ENCODE peak calls at places on chromosomes 3 and 15, in eight cellular contexts. Y, A, W, J, R, P, C and T are unnamed samples.

GRCh38 chr15:49855917-49856637 is 235.2 kb downstream of the DTWD1 start:
- DNase-seq in Y (peak; percentile 93), C (peak; percentile 52), A (no peak), W (no peak), P (no peak), R (peak; percentile 20), J (peak; percentile 98), T (no peak)

GRCh38 chr3:149536429-149536828 is 61.9 kb downstream of the TM4SF4 start:
- DNase-seq in P (no peak), A (no peak), Y (no peak), W (no peak), R (peak; percentile 55), C (peak; percentile 48), J (no peak), T (no peak)

GRCh38 chr3:174581551-174581950 is 277.6 kb upstream of the NAALADL2 start:
- DNase-seq in C (no peak), A (no peak), R (no peak), Y (no peak), J (no peak), W (no peak), P (no peak), T (no peak)

GRCh38 chr3:12138044-12138443 is 20.7 kb downstream of the TIMP4 start:
- DNase-seq in Y (peak; percentile 34), W (no peak), C (no peak), R (no peak), A (no peak), P (peak; percentile 4), J (no peak), T (peak; percentile 51)

GRCh38 chr15:71549697-71550096 is 260.7 kb upstream of the NR2E3 start:
- DNase-seq in A (no peak), C (no peak), Y (no peak), P (no peak), J (no peak), R (no peak), W (no peak), T (no peak)

GRCh38 chr3:50171540-50172301 is 16.6 kb downstream of the SEMA3F start:
- DNase-seq in C (no peak), J (no peak), W (no peak), P (no peak), R (no peak), A (no peak), Y (no peak), T (no peak)

GRCh38 chr3:49081429-49081828 is 12.4 kb downstream of the QRICH1 start:
- DNase-seq in Y (no peak), A (no peak), W (no peak), C (no peak), R (no peak), J (no peak), P (no peak), T (no peak)

GRCh38 chr3:13206799-13207577 is 133.8 kb upstream of the IQSEC1 start:
- DNase-seq in J (no peak), P (no peak), Y (no peak), R (no peak), W (no peak), A (no peak), C (no peak), T (peak; percentile 34)

GRCh38 chr3:58638586-58638985 is 28.0 kb downstream of the FAM3D start:
- DNase-seq in J (no peak), C (no peak), R (no peak), A (no peak), P (no peak), W (no peak), Y (no peak), T (no peak)

GRCh38 chr3:85427467-85427866 is 468.7 kb downstream of the CADM2 start:
- DNase-seq in Y (no peak), J (no peak), C (no peak), R (no peak), A (no peak), P (no peak), W (no peak), T (no peak)

GRCh38 chr15:85597155-85597815 is 197.4 kb downstream of the KLHL25 start:
- DNase-seq in R (no peak), J (no peak), P (no peak), W (no peak), C (no peak), Y (no peak), A (no peak), T (no peak)

GRCh38 chr3:10986592-10986991 is 6.0 kb upstream of the SLC6A1 start:
- DNase-seq in A (no peak), Y (no peak), J (no peak), W (no peak), R (no peak), C (no peak), P (no peak), T (no peak)

GRCh38 chr3:101061312-101061711 is 68.1 kb upstream of the ABI3BP start:
- DNase-seq in C (no peak), J (no peak), R (no peak), W (no peak), Y (no peak), A (no peak), P (no peak), T (no peak)

GRCh38 chr3:151037746-151038145 is 47.7 kb upstream of the MED12L start:
- DNase-seq in W (no peak), P (no peak), C (peak; percentile 28), A (no peak), J (peak; percentile 64), R (peak; percentile 72), Y (peak; percentile 89), T (no peak)

GRCh38 chr3:142118911-142119310 is 30.4 kb downstream of the TFDP2 start:
- DNase-seq in Y (no peak), P (no peak), J (no peak), C (no peak), R (no peak), W (no peak), A (no peak), T (no peak)

GRCh38 chr3:33993631-33994030 is 195.2 kb downstream of the PDCD6IP start:
- DNase-seq in P (no peak), W (no peak), R (no peak), A (no peak), J (no peak), C (no peak), Y (no peak), T (no peak)

GRCh38 chr15:55695432-55695831 is 47.5 kb downstream of the PRTG start:
- DNase-seq in R (no peak), P (no peak), Y (no peak), W (no peak), C (no peak), J (no peak), A (no peak), T (no peak)

GRCh38 chr15:89761929-89762328 is 10.9 kb upstream of the MESP1 start:
- DNase-seq in P (no peak), J (no peak), W (no peak), C (no peak), A (no peak), Y (no peak), R (no peak), T (no peak)

GRCh38 chr3:155158361-155159037 is 78.4 kb downstream of the MME start:
- DNase-seq in W (no peak), A (no peak), P (no peak), J (no peak), Y (no peak), R (no peak), C (no peak), T (no peak)

GRCh38 chr3:155149494-155149893 is 69.4 kb downstream of the MME start:
- DNase-seq in R (no peak), P (no peak), W (no peak), J (no peak), C (no peak), A (no peak), Y (no peak), T (no peak)

GRCh38 chr3:155153242-155154186 is 73.4 kb downstream of the MME start:
- DNase-seq in W (no peak), R (no peak), C (no peak), Y (no peak), A (no peak), J (no peak), P (no peak), T (no peak)

DNA sequence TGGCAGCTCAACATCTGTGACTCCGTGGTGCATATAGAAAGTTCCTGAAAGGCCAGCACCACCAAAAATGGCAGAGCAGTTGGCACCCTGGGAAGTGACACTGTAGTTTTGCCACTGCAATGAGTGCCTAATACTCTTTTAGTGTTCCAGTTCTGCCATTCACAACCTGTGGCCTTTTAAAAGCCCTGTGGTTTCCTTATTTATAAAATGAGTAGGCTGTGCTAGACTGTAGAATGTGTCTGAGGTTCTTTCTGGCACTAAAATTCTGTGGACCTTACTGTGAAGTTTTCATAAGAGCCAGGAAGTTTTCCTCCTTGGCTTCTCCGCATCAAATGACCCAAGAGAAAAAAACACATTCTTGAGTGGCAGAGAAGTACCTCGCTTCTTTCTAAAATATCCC is 74.1 kb downstream of the MME start:
- DNase-seq in Y (no peak), C (no peak), R (no peak), P (no peak), W (no peak), J (no peak), A (no peak), T (no peak)
- TF ChIP-seq CTCF in Y (no peak), C (no peak), R (no peak), P (no peak), W (no peak), J (no peak), A (no peak), T (no peak)

GRCh38 chr3:46897829-46898320 is 20.4 kb downstream of the PTH1R start:
- DNase-seq in R (no peak), A (no peak), Y (no peak), J (no peak), C (no peak), W (no peak), P (no peak), T (peak; percentile 27)
- TF ChIP-seq CTCF in R (no peak), A (no peak), Y (peak; percentile 29), J (no peak), C (no peak), W (peak; percentile 24), P (no peak), T (no peak)

GRCh38 chr3:170063691-170064090 is 25.9 kb downstream of the GPR160 start:
- DNase-seq in J (no peak), R (no peak), P (peak; percentile 16), Y (no peak), A (no peak), C (no peak), W (no peak), T (no peak)

GRCh38 chr3:170059447-170059846 is 21.7 kb downstream of the GPR160 start:
- DNase-seq in P (no peak), W (no peak), A (no peak), C (no peak), Y (no peak), J (no peak), R (no peak), T (no peak)

GRCh38 chr3:170064108-170064507 is 26.3 kb downstream of the GPR160 start:
- DNase-seq in Y (no peak), W (no peak), P (no peak), R (no peak), A (no peak), C (no peak), J (no peak), T (no peak)

GRCh38 chr3:170062068-170062467 is 24.3 kb downstream of the GPR160 start:
- DNase-seq in Y (no peak), C (no peak), W (no peak), J (no peak), R (no peak), A (no peak), P (no peak), T (no peak)

GRCh38 chr3:170062769-170063168 is 25.0 kb downstream of the GPR160 start:
- DNase-seq in P (no peak), J (no peak), C (no peak), R (no peak), W (no peak), A (no peak), Y (no peak), T (no peak)
- TF ChIP-seq CTCF in P (no peak), J (no peak), C (no peak), R (no peak), W (peak; percentile 12), A (no peak), Y (peak; percentile 45), T (no peak)

GRCh38 chr3:107441617-107442016 is 64.4 kb downstream of the CCDC54 start:
- DNase-seq in P (no peak), A (no peak), C (no peak), Y (no peak), J (no peak), W (no peak), R (no peak), T (no peak)
- TF ChIP-seq CTCF in P (no peak), A (no peak), C (no peak), Y (no peak), J (no peak), W (no peak), R (no peak), T (no peak)